ENCODE peak calls at places on chromosomes 16 and 17, in eight cellular contexts. J is dorsolateral prefrontal cortex, E is coronary artery, I is astrocyte of the spinal cord, G is cardiac muscle cell, A is ovary, W is brain microvascular endothelial cell, B is AG10803. U is an unnamed sample.

GRCh38 chr17:39995438-39995837 is 14.8 kb downstream of the PSMD3 start:
- DNase-seq in J (no peak), E (no peak), I (no peak), G (no peak), A (no peak), W (no peak), B (no peak), U (no peak)

GRCh38 chr16:83681421-83681820 is 126.4 kb upstream of the HSBP1 start:
- DNase-seq in J (no peak), E (no peak), I (no peak), G (no peak), A (no peak), W (no peak), B (no peak), U (no peak)

GRCh38 chr17:14282700-14283099 is 18.2 kb upstream of the HS3ST3B1 start:
- DNase-seq in J (no peak), E (no peak), I (no peak), G (no peak), A (no peak), W (no peak), B (no peak), U (no peak)

GRCh38 chr17:7266784-7267183 is 4.5 kb upstream of the CLDN7 start:
- DNase-seq in J (no peak), E (no peak), I (no peak), G (no peak), A (no peak), W (no peak), B (no peak), U (no peak)

GRCh38 chr16:56610017-56610608 is 1.7 kb downstream of the MT2A start:
- DNase-seq in J (no peak), E (peak; percentile 89), I (peak; percentile 94), G (no peak), A (no peak), W (peak; percentile 92), B (peak; percentile 89), U (peak; percentile 96)

GRCh38 chr17:15920758-15921239 is 24.1 kb upstream of the ADORA2B start:
- DNase-seq in J (no peak), E (peak; percentile 45), I (peak; percentile 97), G (no peak), A (no peak), W (peak; percentile 95), B (peak; percentile 90), U (peak; percentile 97)

GRCh38 chr17:63698381-63698885 is 1.5 kb downstream of the LIMD2 start:
- DNase-seq in J (no peak), E (peak; percentile 74), I (no peak), G (no peak), A (no peak), W (no peak), B (no peak), U (no peak)

GRCh38 chr16:46920402-46921068 is 36.4 kb downstream of the GPT2 start:
- DNase-seq in J (no peak), E (no peak), I (no peak), G (no peak), A (no peak), W (no peak), B (no peak), U (no peak)

GRCh38 chr16:7051586-7052349 is 280.9 kb upstream of the RBFOX1 start:
- DNase-seq in J (no peak), E (no peak), I (no peak), G (no peak), A (no peak), W (no peak), B (no peak), U (no peak)

GRCh38 chr17:39573447-39574298 is 34.0 kb downstream of the NEUROD2 start:
- DNase-seq in J (peak; percentile 53), E (no peak), I (peak; percentile 66), G (peak; percentile 85), A (peak; percentile 50), W (peak; percentile 38), B (peak; percentile 63), U (peak; percentile 58)

GRCh38 chr16:86321491-86321890 is 188.8 kb upstream of the FOXF1 start:
- DNase-seq in J (no peak), E (no peak), I (no peak), G (no peak), A (no peak), W (no peak), B (no peak), U (no peak)

GRCh38 chr16:85423631-85424030 is 189.5 kb upstream of the GSE1 start:
- DNase-seq in J (no peak), E (no peak), I (no peak), G (no peak), A (peak; percentile 7), W (no peak), B (no peak), U (no peak)

GRCh38 chr17:36590082-36590481 is 1.6 kb upstream of the DHRS11 start:
- DNase-seq in J (no peak), E (no peak), I (peak; percentile 33), G (no peak), A (no peak), W (no peak), B (no peak), U (peak; percentile 73)

GRCh38 chr17:69593716-69594115 is 179.2 kb downstream of the MAP2K6 start:
- DNase-seq in J (no peak), E (no peak), I (no peak), G (no peak), A (no peak), W (no peak), B (peak; percentile 48), U (peak; percentile 44)

GRCh38 chr17:61129876-61130275 is 269.8 kb upstream of the TBX2 start:
- DNase-seq in J (no peak), E (no peak), I (no peak), G (no peak), A (no peak), W (no peak), B (peak; percentile 18), U (no peak)

GRCh38 chr17:8012996-8013640 is 10.7 kb downstream of the GUCY2D start:
- DNase-seq in J (no peak), E (no peak), I (no peak), G (no peak), A (no peak), W (no peak), B (no peak), U (no peak)

GRCh38 chr16:64132190-64132589 is 989.7 kb downstream of the CDH11 start:
- DNase-seq in J (no peak), E (no peak), I (no peak), G (no peak), A (no peak), W (no peak), B (no peak), U (no peak)

GRCh38 chr17:18381158-18381952 is 3.8 kb downstream of the EVPLL start:
- DNase-seq in J (no peak), E (no peak), I (no peak), G (no peak), A (no peak), W (no peak), B (no peak), U (no peak)

GRCh38 chr17:18378205-18378505 is 577 bp downstream of the EVPLL start:
- DNase-seq in J (no peak), E (no peak), I (no peak), G (no peak), A (no peak), W (no peak), B (no peak), U (no peak)

GRCh38 chr17:18377437-18378204 is at the start of gene EVPLL:
- DNase-seq in J (no peak), E (no peak), I (no peak), G (no peak), A (no peak), W (no peak), B (peak; percentile 30), U (no peak)

GRCh38 chr17:18380471-18381157 is 3.0 kb downstream of the EVPLL start:
- DNase-seq in J (no peak), E (no peak), I (no peak), G (no peak), A (no peak), W (no peak), B (no peak), U (no peak)

GRCh38 chr17:18379246-18380146 is 1.9 kb downstream of the EVPLL start:
- DNase-seq in J (no peak), E (no peak), I (no peak), G (no peak), A (no peak), W (no peak), B (no peak), U (no peak)
- H3K4me3 ChIP-seq in J (no peak overlapping the region), E (no peak overlapping the region), I (no peak overlapping the region), G (no peak overlapping the region), A (no peak overlapping the region), W (no peak overlapping the region), B (no peak overlapping the region), U (no peak overlapping the region)

DNA sequence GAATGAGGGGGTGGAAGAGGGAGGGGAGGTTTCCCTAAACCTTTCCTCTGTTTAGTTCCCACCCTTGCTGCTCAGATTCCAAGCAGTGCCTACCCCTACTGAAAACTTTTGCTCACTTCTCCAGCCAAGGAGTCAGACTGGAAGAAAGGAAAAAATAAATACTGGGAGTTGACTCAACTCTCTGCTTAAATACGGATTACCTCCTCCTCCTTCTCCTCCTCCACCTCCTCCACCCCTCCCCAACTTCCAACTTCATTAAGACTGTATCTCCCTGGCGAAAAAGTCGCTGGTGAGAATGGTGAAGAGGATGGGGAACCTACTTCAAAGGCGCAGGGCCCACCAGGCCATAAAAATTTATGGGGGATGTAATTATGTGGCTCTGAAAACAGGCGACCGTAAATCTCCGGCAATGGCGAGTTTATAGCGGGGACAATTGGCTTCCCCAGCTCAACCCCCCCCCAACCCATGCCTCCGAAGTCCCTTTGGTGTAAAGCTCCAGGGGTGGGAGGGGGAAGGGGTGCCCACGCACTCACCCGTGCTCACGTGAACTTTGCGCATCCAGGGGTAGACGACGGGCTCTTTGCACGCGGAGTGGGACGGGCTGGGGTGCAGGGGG is 712 bp downstream of the HOXB4 start:
- DNase-seq in J (no peak), E (no peak), I (no peak), G (no peak), A (no peak), W (no peak), B (peak; percentile 59), U (no peak)
- TF ChIP-seq CTCF in J (no peak), E (no peak), I (no peak), G (no peak), A (no peak), W (no peak), B (no peak), U (no peak)

GRCh38 chr17:16991349-16992009 is 19.6 kb upstream of the TNFRSF13B start:
- DNase-seq in J (peak; percentile 80), E (no peak), I (peak; percentile 48), G (peak; percentile 89), A (peak; percentile 39), W (peak; percentile 63), B (peak; percentile 68), U (peak; percentile 78)
- H3K4me3 ChIP-seq in J (no peak overlapping the region), E (no peak overlapping the region), I (no peak overlapping the region), G (no peak overlapping the region), A (no peak overlapping the region), W (no peak overlapping the region), B (no peak overlapping the region), U (no peak overlapping the region)

GRCh38 chr16:10368984-10369551 is 16.8 kb upstream of the ATF7IP2 start:
- DNase-seq in J (no peak), E (no peak), I (no peak), G (no peak), A (no peak), W (no peak), B (no peak), U (peak; percentile 20)
- TF ChIP-seq CTCF in J (no peak), E (no peak), I (no peak), G (no peak), A (no peak), W (peak; percentile 17), B (no peak), U (peak; percentile 40)